ENCODE peak calls at places on chromosomes 6 and 20, in nine cellular contexts. R is hippocampal formation; Q is activated CD4-positive, alpha-beta T cell treated with anti-CD3 and anti-CD28 coated beads, Interleukin-2, amount 50 U/mL, for 48 hours; D is fibroblast of mammary gland; U is activated naive CD8-positive, alpha-beta T cell treated with anti-CD3 and anti-CD28 coated beads, Interleukin-2, amount 50 U/mL, for 24 hours; E is T-helper 17 cell; H is stimulated activated CD4-positive, alpha-beta T cell treated with anti-CD3 and anti-CD28 coated beads, Interleukin-1b, Interleukin-23, amount 100 ng/mL, for 24 hours; F is HFFc6; J is GM23248. L is an unnamed sample.

GRCh38 chr6:156699017-156699421 is 78.2 kb upstream of the ARID1B start:
- DNase-seq in R (no peak), Q (no peak), D (peak), U (no peak), E (no peak), H (no peak), F (peak), J (peak), L (peak)

GRCh38 chr6:111843347-111844147 is 29.7 kb downstream of the FYN start:
- DNase-seq in R (no peak), Q (peak), D (no peak), U (peak), E (peak), H (no peak), F (no peak), J (no peak), L (no peak)

GRCh38 chr20:23066772-23067171 is 17.3 kb upstream of the THBD start:
- DNase-seq in R (no peak), Q (no peak), D (no peak), U (no peak), E (no peak), H (no peak), F (no peak), J (no peak), L (no peak)

GRCh38 chr20:23659989-23660837 is 22.5 kb upstream of the CST3 start:
- DNase-seq in R (no peak), Q (no peak), D (peak), U (no peak), E (no peak), H (no peak), F (no peak), J (peak), L (peak)

GRCh38 chr6:79984261-79984660 is 20.2 kb upstream of the TTK start:
- DNase-seq in R (no peak), Q (no peak), D (peak), U (no peak), E (no peak), H (no peak), F (no peak), J (peak), L (no peak)

GRCh38 chr6:85678000-85678601 is 35.4 kb upstream of the SYNCRIP start:
- DNase-seq in R (no peak), Q (no peak), D (peak), U (no peak), E (no peak), H (peak), F (no peak), J (peak), L (no peak)

GRCh38 chr6:130032758-130033323 is 14.5 kb downstream of the L3MBTL3 start:
- DNase-seq in R (no peak), Q (no peak), D (no peak), U (no peak), E (no peak), H (no peak), F (no peak), J (no peak), L (no peak)

GRCh38 chr6:141265748-141266647 is 866.7 kb upstream of the GJE1 start:
- DNase-seq in R (no peak), Q (no peak), D (peak), U (no peak), E (no peak), H (no peak), F (no peak), J (peak), L (no peak)

GRCh38 chr20:62768815-62769287 is 27.4 kb upstream of the MRGBP start:
- DNase-seq in R (peak), Q (no peak), D (no peak), U (no peak), E (no peak), H (no peak), F (peak), J (peak), L (peak)

L was measured in IMR-90.